ENCODE peak calls at places on chromosomes 11 and 22, in seven cellular contexts. One of them, this sample, is unnamed.

GRCh38 chr11:119262668-119263351 is 54.1 kb downstream of the MCAM start:
- DNase-seq in astrocyte of the hippocampus: peak
- DNase-seq in DMS153: no peak
- DNase-seq in RCC 7860: peak
- DNase-seq in left colon: no peak
- DNase-seq in ureter: no peak
- DNase-seq in GM04503: no peak
- DNase-seq in this sample: no peak

GRCh38 chr22:31082606-31083376 is 1.7 kb downstream of the SMTN start:
- DNase-seq in astrocyte of the hippocampus: peak
- DNase-seq in DMS153: no peak
- DNase-seq in RCC 7860: no peak
- DNase-seq in left colon: peak
- DNase-seq in ureter: peak
- DNase-seq in GM04503: no peak
- DNase-seq in this sample: peak

GRCh38 chr11:108551653-108552462 is 41.7 kb downstream of the EXPH5 start:
- DNase-seq in astrocyte of the hippocampus: peak
- DNase-seq in DMS153: no peak
- DNase-seq in RCC 7860: no peak
- DNase-seq in left colon: no peak
- DNase-seq in ureter: no peak
- DNase-seq in GM04503: no peak
- DNase-seq in this sample: no peak

GRCh38 chr11:134557571-134558257 is 145.7 kb upstream of the B3GAT1 start:
- DNase-seq in astrocyte of the hippocampus: no peak
- DNase-seq in DMS153: no peak
- DNase-seq in RCC 7860: no peak
- DNase-seq in left colon: no peak
- DNase-seq in ureter: no peak
- DNase-seq in GM04503: no peak
- DNase-seq in this sample: no peak

GRCh38 chr11:6864436-6864835 is 1.6 kb downstream of the OR10A2 start:
- DNase-seq in astrocyte of the hippocampus: no peak
- DNase-seq in DMS153: no peak
- DNase-seq in RCC 7860: no peak
- DNase-seq in left colon: no peak
- DNase-seq in ureter: no peak
- DNase-seq in GM04503: no peak
- DNase-seq in this sample: no peak

GRCh38 chr11:128857341-128857740 is 9.8 kb downstream of the KCNJ1 start:
- DNase-seq in astrocyte of the hippocampus: no peak
- DNase-seq in DMS153: no peak
- DNase-seq in RCC 7860: no peak
- DNase-seq in left colon: no peak
- DNase-seq in ureter: no peak
- DNase-seq in GM04503: no peak
- DNase-seq in this sample: no peak

GRCh38 chr11:129861702-129862107 is 33.7 kb downstream of the NFRKB start:
- DNase-seq in astrocyte of the hippocampus: peak
- DNase-seq in DMS153: no peak
- DNase-seq in RCC 7860: peak
- DNase-seq in left colon: peak
- DNase-seq in ureter: peak
- DNase-seq in GM04503: peak
- DNase-seq in this sample: peak

GRCh38 chr11:63694518-63694917 is 13.2 kb downstream of the RTN3 start:
- DNase-seq in astrocyte of the hippocampus: no peak
- DNase-seq in DMS153: no peak
- DNase-seq in RCC 7860: no peak
- DNase-seq in left colon: no peak
- DNase-seq in ureter: no peak
- DNase-seq in GM04503: no peak
- DNase-seq in this sample: no peak

GRCh38 chr11:44574620-44575287 is 9.3 kb downstream of the CD82 start:
- DNase-seq in astrocyte of the hippocampus: peak
- DNase-seq in DMS153: no peak
- DNase-seq in RCC 7860: peak
- DNase-seq in left colon: no peak
- DNase-seq in ureter: peak
- DNase-seq in GM04503: peak
- DNase-seq in this sample: no peak

GRCh38 chr22:20972014-20972797 is 5.2 kb downstream of the AIFM3 start:
- DNase-seq in astrocyte of the hippocampus: peak
- DNase-seq in DMS153: no peak
- DNase-seq in RCC 7860: peak
- DNase-seq in left colon: no peak
- DNase-seq in ureter: no peak
- DNase-seq in GM04503: no peak
- DNase-seq in this sample: no peak